ENCODE peak calls at places on chromosomes 16 and 17, in five cellular contexts. W is NCI-H748 treated with DMSO at 0.1 percent for 48 hours, F is C1 segment of cervical spinal cord, Y is Right ventricle myocardium superior, Z is AG09309. M is an unnamed sample.

GRCh38 chr16:67442581-67443255 is 11.8 kb downstream of the HSD11B2 start:
- DNase-seq in W (no peak), F (no peak), Y (peak; percentile 46), Z (no peak), M (no peak)

GRCh38 chr16:10107081-10107480 is 75.1 kb downstream of the GRIN2A start:
- DNase-seq in W (no peak), F (no peak), Y (no peak), Z (no peak), M (no peak)

GRCh38 chr16:87284183-87284582 is 33.0 kb downstream of the C16orf95 start:
- DNase-seq in W (no peak), F (no peak), Y (no peak), Z (no peak), M (no peak)

GRCh38 chr16:67781548-67781921 is 24.8 kb downstream of the RANBP10 start:
- DNase-seq in W (no peak), F (no peak), Y (no peak), Z (no peak), M (no peak)

GRCh38 chr17:33436321-33436720 is 143.2 kb upstream of the ASIC2 start:
- DNase-seq in W (no peak), F (no peak), Y (no peak), Z (no peak), M (no peak)

GRCh38 chr17:27802962-27803680 is 2.8 kb upstream of the NOS2 start:
- DNase-seq in W (no peak), F (no peak), Y (no peak), Z (no peak), M (no peak)

GRCh38 chr17:59435238-59435637 is 103.8 kb downstream of the YPEL2 start:
- DNase-seq in W (no peak), F (no peak), Y (no peak), Z (no peak), M (no peak)

GRCh38 chr17:45370949-45371413 is 54.2 kb upstream of the MAP3K14 start:
- DNase-seq in W (no peak), F (no peak), Y (no peak), Z (no peak), M (no peak)

GRCh38 chr16:88141580-88141979 is 190.3 kb downstream of the BANP start:
- DNase-seq in W (no peak), F (no peak), Y (peak; percentile 34), Z (no peak), M (no peak)

GRCh38 chr16:64182985-64183384 is 938.9 kb downstream of the CDH11 start:
- DNase-seq in W (no peak), F (no peak), Y (no peak), Z (no peak), M (no peak)

GRCh38 chr17:28644782-28645575 is at the start of gene BLTP2:
- DNase-seq in W (peak; percentile 90), F (peak; percentile 67), Y (peak; percentile 98), Z (peak; percentile 62), M (peak; percentile 96)

GRCh38 chr16:20910781-20911321 is 10.3 kb downstream of the LYRM1 start:
- DNase-seq in W (no peak), F (no peak), Y (no peak), Z (peak; percentile 93), M (no peak)

GRCh38 chr16:49756971-49757743 is 98.8 kb downstream of the ZNF423 start:
- DNase-seq in W (no peak), F (no peak), Y (no peak), Z (no peak), M (no peak)

M was measured in NAMALWA.